ENCODE peak calls at places on chromosomes 1 and 21, in ten cellular contexts. F, M, Q, I, R, A, G, J, B and X are unnamed samples.

GRCh38 chr1:59520759-59521442 is 224.0 kb downstream of the FGGY start:
- DNase-seq in I (no peak), M (no peak), B (no peak), R (no peak), A (no peak), F (no peak), J (no peak), G (no peak), Q (no peak), X (no peak)

GRCh38 chr1:1021010-1021845 is 1.3 kb downstream of the AGRN start:
- DNase-seq in M (no peak), F (no peak), Q (peak; percentile 72), I (peak; percentile 39), G (no peak), A (no peak), J (peak; percentile 28), B (peak; percentile 84), R (peak; percentile 35), X (no peak)

GRCh38 chr1:97826820-97827219 is 94.0 kb downstream of the DPYD start:
- DNase-seq in G (no peak), F (no peak), A (no peak), B (peak; percentile 92), R (peak; percentile 16), M (no peak), I (peak; percentile 90), Q (no peak), J (peak; percentile 90), X (no peak)

GRCh38 chr1:59350521-59350920 is 53.6 kb downstream of the FGGY start:
- DNase-seq in Q (no peak), J (no peak), B (no peak), I (no peak), M (no peak), G (no peak), F (no peak), A (no peak), R (no peak), X (no peak)

GRCh38 chr1:6034750-6035096 is 11.0 kb upstream of the KCNAB2 start:
- DNase-seq in G (no peak), F (no peak), M (no peak), Q (no peak), R (no peak), I (no peak), J (no peak), B (peak; percentile 46), A (no peak), X (no peak)

GRCh38 chr21:14603202-14603601 is 57.1 kb upstream of the SAMSN1 start:
- DNase-seq in G (no peak), J (no peak), A (no peak), F (no peak), I (no peak), B (no peak), R (no peak), Q (peak; percentile 76), M (no peak), X (no peak)

GRCh38 chr21:44516828-44517174 is 23.2 kb downstream of the KRTAP10-1 start:
- DNase-seq in I (no peak), G (no peak), M (no peak), R (no peak), F (no peak), J (no peak), B (no peak), A (no peak), Q (no peak), X (no peak)

GRCh38 chr1:178724386-178724733 is 684 bp upstream of the RALGPS2 start:
- DNase-seq in M (no peak), A (no peak), R (no peak), J (no peak), B (no peak), Q (no peak), F (no peak), I (no peak), G (no peak), X (no peak)

GRCh38 chr1:201709564-201710295 is 119.2 kb upstream of the IPO9 start:
- DNase-seq in G (peak; percentile 52), A (no peak), B (peak; percentile 80), M (peak; percentile 71), I (no peak), J (peak; percentile 58), Q (peak; percentile 35), R (peak; percentile 83), F (peak; percentile 31), X (peak; percentile 30)

GRCh38 chr1:246428542-246429308 is 78.4 kb downstream of the SMYD3 start:
- DNase-seq in M (no peak), R (no peak), G (no peak), F (no peak), B (no peak), Q (peak; percentile 98), A (no peak), I (no peak), J (no peak), X (no peak)

GRCh38 chr1:51973587-51974474 is 16.7 kb downstream of the RAB3B start:
- DNase-seq in R (no peak), J (peak; percentile 98), G (no peak), Q (no peak), B (peak; percentile 90), M (no peak), A (no peak), F (no peak), I (peak; percentile 67), X (no peak)